ENCODE peak calls at places on chromosome 21, in five cellular contexts. E, Z, U, P and Y are unnamed samples.

GRCh38 chr21:45334591-45335081 is 46.9 kb upstream of the POFUT2 start:
- DNase-seq in E (no peak), Z (no peak), U (no peak), P (no peak), Y (no peak)

GRCh38 chr21:41927727-41928409 is 25.9 kb downstream of the C2CD2 start:
- DNase-seq in E (peak), Z (no peak), U (no peak), P (no peak), Y (no peak)

GRCh38 chr21:42113926-42114409 is 42.9 kb downstream of the UMODL1 start:
- DNase-seq in E (no peak), Z (peak), U (no peak), P (no peak), Y (no peak)

GRCh38 chr21:19878133-19878532 is 1120.1 kb upstream of the NCAM2 start:
- DNase-seq in E (no peak), Z (no peak), U (no peak), P (no peak), Y (no peak)

GRCh38 chr21:42548687-42549406 is 35.2 kb downstream of the SLC37A1 start:
- DNase-seq in E (no peak), Z (no peak), U (no peak), P (no peak), Y (no peak)

GRCh38 chr21:22393324-22393723 is 1395.1 kb downstream of the NCAM2 start:
- DNase-seq in E (no peak), Z (no peak), U (no peak), P (no peak), Y (no peak)

GRCh38 chr21:32298658-32299081 is at the start of gene MRAP:
- DNase-seq in E (no peak), Z (no peak), U (no peak), P (no peak), Y (no peak)

GRCh38 chr21:45306832-45307571 is 19.3 kb upstream of the POFUT2 start:
- DNase-seq in E (no peak), Z (peak), U (no peak), P (peak), Y (peak)

GRCh38 chr21:42039470-42039901 is 29.3 kb upstream of the ZBTB21 start:
- DNase-seq in E (no peak), Z (peak), U (no peak), P (peak), Y (no peak)

GRCh38 chr21:34973685-34974084 is 75.4 kb downstream of the RUNX1 start:
- DNase-seq in E (no peak), Z (no peak), U (no peak), P (no peak), Y (no peak)

GRCh38 chr21:37061926-37062591 is 10.8 kb downstream of the PIGP start:
- DNase-seq in E (no peak), Z (peak), U (no peak), P (no peak), Y (no peak)

GRCh38 chr21:14603202-14603601 is 57.1 kb upstream of the SAMSN1 start:
- DNase-seq in E (no peak), Z (peak), U (no peak), P (peak), Y (no peak)

GRCh38 chr21:45379901-45380330 is 25.0 kb upstream of the COL18A1 start:
- DNase-seq in E (no peak), Z (no peak), U (no peak), P (no peak), Y (no peak)

GRCh38 chr21:28790335-28790734 is 202.3 kb downstream of the LTN1 start:
- DNase-seq in E (no peak), Z (no peak), U (no peak), P (no peak), Y (no peak)

GRCh38 chr21:46056450-46056903 is 41.4 kb upstream of the COL6A2 start:
- DNase-seq in E (no peak), Z (peak), U (peak), P (peak), Y (no peak)

GRCh38 chr21:43371786-43372185 is 55.1 kb downstream of the SIK1 start:
- DNase-seq in E (no peak), Z (no peak), U (no peak), P (no peak), Y (no peak)

GRCh38 chr21:45478115-45478801 is 64.0 kb downstream of the SLC19A1 start:
- DNase-seq in E (peak), Z (peak), U (peak), P (peak), Y (peak)

GRCh38 chr21:36757246-36757645 is 58.3 kb downstream of the SIM2 start:
- DNase-seq in E (no peak), Z (no peak), U (peak), P (no peak), Y (peak)

GRCh38 chr21:42655797-42656770 is 2.7 kb downstream of the PDE9A start:
- DNase-seq in E (no peak), Z (no peak), U (peak), P (no peak), Y (no peak)